ENCODE peak calls at places on chromosome 4, in seven cellular contexts. B, Q, X, I, V, G and A are unnamed samples. For H3K4me1 and H3K9me3, the result is how much of the 10 kb centered on the place peaks cover.

GRCh38 chr4:91127891-91128290 is 1000.7 kb downstream of the CCSER1 start:
- DNase-seq in B (no peak), Q (no peak), X (no peak), I (no peak), V (no peak), G (no peak), A (no peak)

GRCh38 chr4:183348706-183349659 is 26.8 kb upstream of the CLDN24 start:
- DNase-seq in B (no peak), Q (no peak), X (no peak), I (no peak), V (no peak), G (no peak), A (no peak)

GRCh38 chr4:35918491-35918977 is 325.8 kb downstream of the ARAP2 start:
- DNase-seq in B (no peak), Q (no peak), X (no peak), I (no peak), V (no peak), G (no peak), A (no peak)

GRCh38 chr4:85147481-85148076 is 181.1 kb upstream of the WDFY3 start:
- DNase-seq in B (peak), Q (peak), X (peak), I (peak), V (no peak), G (peak), A (no peak)

GRCh38 chr4:89267392-89267791 is 40.2 kb downstream of the GPRIN3 start:
- DNase-seq in B (no peak), Q (no peak), X (no peak), I (no peak), V (no peak), G (no peak), A (no peak)

GRCh38 chr4:159142985-159143384 is 40.1 kb downstream of the RAPGEF2 start:
- DNase-seq in B (no peak), Q (no peak), X (no peak), I (no peak), V (no peak), G (no peak), A (no peak)

GRCh38 chr4:168751263-168752225 is 254.7 kb downstream of the PALLD start:
- DNase-seq in B (no peak), Q (no peak), X (no peak), I (no peak), V (no peak), G (no peak), A (no peak)

GRCh38 chr4:155207534-155208257 is 740 bp upstream of the NPY2R start:
- DNase-seq in B (peak), Q (no peak), X (no peak), I (no peak), V (no peak), G (no peak), A (peak)

GRCh38 chr4:42326040-42326439 is 71.2 kb upstream of the SHISA3 start:
- DNase-seq in B (no peak), Q (no peak), X (no peak), I (no peak), V (no peak), G (no peak), A (no peak)

GRCh38 chr4:38740303-38740702 is 42.5 kb downstream of the TLR10 start:
- DNase-seq in B (no peak), Q (no peak), X (no peak), I (no peak), V (no peak), G (no peak), A (no peak)

GRCh38 chr4:155552180-155552579 is 114.5 kb upstream of the GUCY1A1 start:
- DNase-seq in B (no peak), Q (no peak), X (no peak), I (no peak), V (no peak), G (no peak), A (no peak)

GRCh38 chr4:179307297-179308136 is 1865.3 kb upstream of the AGA start:
- DNase-seq in B (peak), Q (no peak), X (peak), I (peak), V (no peak), G (peak), A (no peak)

GRCh38 chr4:683982-684571 is 4.9 kb downstream of the SLC49A3 start:
- DNase-seq in B (peak), Q (peak), X (peak), I (peak), V (no peak), G (peak), A (peak)

GRCh38 chr4:185585211-185585610 is 49.9 kb upstream of the PDLIM3 start:
- DNase-seq in B (no peak), Q (no peak), X (no peak), I (no peak), V (no peak), G (no peak), A (no peak)

GRCh38 chr4:99395595-99396364 is 39.4 kb downstream of the ADH7 start:
- DNase-seq in B (no peak), Q (no peak), X (no peak), I (no peak), V (no peak), G (no peak), A (no peak)

GRCh38 chr4:21512351-21512750 is 436.2 kb downstream of the KCNIP4 start:
- DNase-seq in B (no peak), Q (no peak), X (no peak), I (no peak), V (no peak), G (peak), A (no peak)

GRCh38 chr4:39961311-39961877 is 16.3 kb downstream of the PDS5A start:
- DNase-seq in B (peak), Q (no peak), X (no peak), I (no peak), V (no peak), G (no peak), A (no peak)

GRCh38 chr4:113682730-113683129 is 78.8 kb downstream of the CAMK2D start:
- DNase-seq in B (no peak), Q (no peak), X (no peak), I (no peak), V (no peak), G (no peak), A (no peak)

GRCh38 chr4:113588895-113589668 is 172.5 kb downstream of the CAMK2D start:
- DNase-seq in B (no peak), Q (no peak), X (no peak), I (no peak), V (no peak), G (peak), A (no peak)

GRCh38 chr4:19010766-19011165 is 989.2 kb upstream of the LCORL start:
- DNase-seq in B (no peak), Q (no peak), X (no peak), I (no peak), V (no peak), G (no peak), A (no peak)

GRCh38 chr4:107734120-107734519 is 14.1 kb upstream of the PAPSS1 start:
- DNase-seq in B (no peak), Q (no peak), X (no peak), I (no peak), V (no peak), G (peak), A (no peak)

GRCh38 chr4:107115185-107115847 is 79.2 kb upstream of the DKK2 start:
- DNase-seq in B (no peak), Q (no peak), X (no peak), I (peak), V (no peak), G (no peak), A (no peak)

GRCh38 chr4:18440527-18441215 is 419.1 kb upstream of the LCORL start:
- DNase-seq in B (no peak), Q (no peak), X (no peak), I (no peak), V (no peak), G (no peak), A (no peak)

GRCh38 chr4:86744570-86744969 is 104.6 kb downstream of the SLC10A6 start:
- DNase-seq in B (no peak), Q (no peak), X (no peak), I (no peak), V (no peak), G (no peak), A (no peak)

DNA sequence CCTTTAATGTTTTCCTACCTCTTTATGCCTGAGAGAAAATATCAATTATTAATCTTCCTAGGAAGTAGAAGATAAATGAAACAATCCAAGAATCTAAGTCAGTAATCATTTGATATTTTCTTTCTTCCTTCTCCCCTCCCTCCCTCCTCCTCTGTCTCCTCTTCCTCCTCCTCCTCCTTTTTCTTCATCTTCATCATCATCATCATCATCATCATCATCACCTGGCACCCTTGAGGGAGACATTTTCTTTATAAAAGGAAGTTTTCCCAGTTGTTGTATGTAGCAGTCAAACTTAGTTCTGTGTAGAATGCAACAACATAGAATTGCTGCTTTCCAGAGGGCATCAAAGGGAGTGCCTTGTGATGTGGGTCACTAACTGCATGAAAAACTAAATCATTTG is 100.1 kb downstream of the SLC10A6 start:
- DNase-seq in B (no peak), Q (no peak), X (no peak), I (no peak), V (no peak), G (no peak), A (no peak)
- H3K4me3 ChIP-seq in B (no peak), Q (no peak), X (no peak), I (no peak), V (no peak), G (no peak), A (no peak)

GRCh38 chr4:33954759-33955158 is 2289.6 kb downstream of the ARAP2 start:
- DNase-seq in B (no peak), Q (no peak), X (no peak), I (no peak), V (no peak), G (no peak), A (peak)

DNA sequence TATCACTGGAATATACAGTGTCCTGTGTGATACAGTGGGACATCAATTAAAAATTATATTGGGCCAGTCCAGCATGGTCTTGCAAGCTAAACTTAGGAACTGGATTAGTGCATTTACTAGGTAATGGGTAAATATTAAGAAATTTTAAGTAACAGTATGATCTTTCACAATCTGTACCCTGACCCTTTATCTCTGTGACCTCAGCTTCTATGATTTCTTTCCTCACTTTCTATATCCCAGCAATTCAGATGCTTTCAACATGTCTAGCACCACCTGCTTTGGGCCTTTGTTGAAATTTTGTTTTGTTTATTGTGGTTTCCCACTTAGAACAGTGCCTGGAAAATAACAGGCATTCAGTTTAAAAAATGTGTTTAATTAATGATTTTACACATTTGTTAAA is 2295.4 kb downstream of the ARAP2 start:
- DNase-seq in B (no peak), Q (no peak), X (no peak), I (no peak), V (no peak), G (no peak), A (no peak)
- H3K4me1 ChIP-seq in B (under half), Q (under half), X (under half), I (under half), V (under half), G (under half), A (under half)

GRCh38 chr4:48710446-48711209 is 69.5 kb downstream of the FRYL start:
- DNase-seq in B (no peak), Q (no peak), X (no peak), I (no peak), V (no peak), G (no peak), A (no peak)

GRCh38 chr4:48709920-48710319 is 70.2 kb downstream of the FRYL start:
- DNase-seq in B (no peak), Q (no peak), X (no peak), I (no peak), V (no peak), G (no peak), A (no peak)

GRCh38 chr4:48705609-48706008 is 74.5 kb downstream of the FRYL start:
- DNase-seq in B (no peak), Q (no peak), X (no peak), I (no peak), V (no peak), G (no peak), A (no peak)

GRCh38 chr4:48706741-48707140 is 73.3 kb downstream of the FRYL start:
- DNase-seq in B (peak), Q (no peak), X (peak), I (no peak), V (no peak), G (no peak), A (no peak)

DNA sequence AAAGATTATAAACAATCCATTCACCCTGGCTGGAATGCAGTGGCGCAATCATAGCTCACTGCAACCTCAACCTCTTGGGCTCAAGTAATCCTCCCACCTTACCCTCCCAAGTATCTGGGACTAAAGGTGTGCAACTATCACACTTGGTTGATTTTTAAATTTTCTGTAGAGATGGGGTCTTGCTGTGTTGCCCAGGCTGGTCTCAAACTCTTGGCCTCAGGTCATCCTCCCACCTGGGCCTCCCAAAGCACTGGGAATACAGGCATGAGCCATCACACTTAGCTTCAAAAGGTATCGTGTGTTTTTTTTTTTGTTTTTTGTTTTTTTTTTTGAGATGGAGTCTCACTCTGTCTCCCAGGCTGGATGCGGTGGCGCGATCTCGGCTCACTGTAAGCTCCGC is 71.5 kb downstream of the FRYL start:
- DNase-seq in B (no peak), Q (no peak), X (no peak), I (no peak), V (no peak), G (no peak), A (no peak)
- H3K9me3 ChIP-seq in B (under half), Q (under half), X (under half), I (under half), V (under half), G (under half), A (under half)

GRCh38 chr4:151486166-151486565 is 77.2 kb downstream of the FHIP1A start:
- DNase-seq in B (no peak), Q (no peak), X (no peak), I (no peak), V (no peak), G (no peak), A (no peak)
- H3K4me3 ChIP-seq in B (no peak), Q (no peak), X (no peak), I (no peak), V (no peak), G (no peak), A (no peak)

GRCh38 chr4:48774760-48775398 is 5.2 kb downstream of the FRYL start:
- DNase-seq in B (no peak), Q (no peak), X (no peak), I (no peak), V (no peak), G (no peak), A (no peak)
- H3K4me1 ChIP-seq in B (under half), Q (half or more), X (under half), I (under half), V (half or more), G (under half), A (under half)

GRCh38 chr4:25221377-25221776 is 12.5 kb upstream of the PI4K2B start:
- DNase-seq in B (no peak), Q (no peak), X (no peak), I (no peak), V (no peak), G (no peak), A (no peak)

GRCh38 chr4:25229804-25230203 is 4.0 kb upstream of the PI4K2B start:
- DNase-seq in B (no peak), Q (no peak), X (no peak), I (no peak), V (no peak), G (no peak), A (no peak)

GRCh38 chr4:25223770-25224375 is 10.0 kb upstream of the PI4K2B start:
- DNase-seq in B (no peak), Q (no peak), X (no peak), I (no peak), V (no peak), G (peak), A (no peak)
- H3K9me3 ChIP-seq in B (under half), Q (under half), X (under half), I (half or more), V (under half), G (under half), A (under half)